ENCODE peak calls at places on chromosomes 2 and 18, in ten cellular contexts. Y, J, N, M, L, D, U, B, P and T are unnamed samples.

GRCh38 chr2:100036793-100037192 is 105.6 kb downstream of the AFF3 start:
- DNase-seq in Y (no peak), J (no peak), N (no peak), M (no peak), L (no peak), D (no peak), U (no peak), B (no peak), P (peak), T (no peak)

GRCh38 chr2:240355001-240355891 is 80.2 kb upstream of the GPC1 start:
- DNase-seq in Y (no peak), J (peak), N (no peak), M (no peak), L (no peak), D (no peak), U (no peak), B (peak), P (no peak), T (no peak)

GRCh38 chr2:74333175-74333574 is 10.0 kb downstream of the SLC4A5 start:
- DNase-seq in Y (peak), J (peak), N (peak), M (peak), L (peak), D (peak), U (peak), B (peak), P (peak), T (no peak)

GRCh38 chr2:145380436-145381017 is 860.6 kb upstream of the ZEB2 start:
- DNase-seq in Y (peak), J (peak), N (peak), M (no peak), L (peak), D (no peak), U (no peak), B (peak), P (no peak), T (no peak)

GRCh38 chr18:48839819-48840490 is 110.8 kb downstream of the SMAD7 start:
- DNase-seq in Y (no peak), J (no peak), N (no peak), M (no peak), L (no peak), D (no peak), U (no peak), B (no peak), P (no peak), T (no peak)

GRCh38 chr2:128638741-128639477 is 320.2 kb upstream of the HS6ST1 start:
- DNase-seq in Y (no peak), J (no peak), N (no peak), M (peak), L (peak), D (no peak), U (peak), B (peak), P (peak), T (peak)

GRCh38 chr2:42046819-42047487 is 868 bp upstream of the PKDCC start:
- DNase-seq in Y (no peak), J (peak), N (no peak), M (no peak), L (no peak), D (no peak), U (peak), B (peak), P (no peak), T (peak)

GRCh38 chr18:11849845-11850747 is 1.1 kb upstream of the CHMP1B start:
- DNase-seq in Y (peak), J (peak), N (peak), M (peak), L (peak), D (peak), U (no peak), B (peak), P (no peak), T (peak)

GRCh38 chr2:238573065-238573778 is 146.5 kb downstream of the ASB1 start:
- DNase-seq in Y (no peak), J (no peak), N (peak), M (no peak), L (no peak), D (peak), U (peak), B (no peak), P (no peak), T (no peak)

GRCh38 chr2:233353101-233353768 is 1.1 kb upstream of the DGKD start:
- DNase-seq in Y (no peak), J (no peak), N (no peak), M (peak), L (no peak), D (no peak), U (no peak), B (no peak), P (no peak), T (no peak)

GRCh38 chr2:230601510-230601909 is 111.1 kb upstream of the CAB39 start:
- DNase-seq in Y (no peak), J (no peak), N (no peak), M (no peak), L (no peak), D (peak), U (no peak), B (no peak), P (no peak), T (no peak)

GRCh38 chr2:231708773-231709635 is 679 bp downstream of the PTMA start:
- DNase-seq in Y (no peak), J (peak), N (peak), M (peak), L (peak), D (peak), U (peak), B (peak), P (no peak), T (peak)

GRCh38 chr2:10161961-10162441 is 39.5 kb downstream of the RRM2 start:
- DNase-seq in Y (no peak), J (peak), N (no peak), M (no peak), L (no peak), D (no peak), U (no peak), B (peak), P (no peak), T (no peak)

GRCh38 chr2:9406529-9407362 is 16.6 kb downstream of the ITGB1BP1 start:
- DNase-seq in Y (no peak), J (no peak), N (no peak), M (no peak), L (no peak), D (no peak), U (no peak), B (no peak), P (no peak), T (no peak)

GRCh38 chr18:2083691-2084090 is 487.6 kb downstream of the METTL4 start:
- DNase-seq in Y (no peak), J (no peak), N (peak), M (no peak), L (no peak), D (peak), U (peak), B (no peak), P (no peak), T (no peak)

DNA sequence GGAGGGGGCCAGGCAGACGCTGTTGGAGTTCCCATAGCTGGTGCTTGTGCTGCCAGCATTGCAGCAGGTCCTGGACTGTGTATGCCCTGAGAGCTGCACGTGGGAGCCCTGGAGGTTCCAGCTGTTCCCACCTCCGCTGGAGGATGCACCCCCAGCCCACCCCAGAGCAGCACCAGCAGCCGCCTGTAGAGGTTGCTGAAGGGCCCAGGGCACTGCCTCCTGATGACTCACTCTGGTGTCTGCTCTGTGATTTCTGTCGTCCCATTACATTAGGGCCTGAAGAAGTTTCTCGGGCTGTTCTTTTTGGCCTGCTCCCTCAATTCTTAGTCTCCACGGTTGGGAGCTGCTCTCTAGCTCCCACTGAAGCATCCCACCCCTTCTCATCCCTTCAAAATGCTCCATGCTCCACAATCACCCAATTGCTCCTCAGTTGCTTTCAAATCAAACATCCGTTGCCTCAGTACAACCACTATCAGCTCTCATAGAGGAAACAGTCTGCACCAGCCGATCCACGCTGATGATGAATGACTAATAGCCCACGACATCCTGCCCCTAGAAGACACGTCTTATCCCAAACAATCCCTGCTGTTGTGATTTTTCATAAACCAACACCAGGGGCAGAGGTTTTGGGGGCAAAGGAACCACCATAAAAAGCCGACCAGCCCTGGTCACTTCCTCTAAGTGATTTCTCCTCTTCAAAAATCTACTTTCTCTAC is 65.2 kb upstream of the RNF152 start:
- DNase-seq in Y (no peak), J (peak), N (no peak), M (no peak), L (no peak), D (no peak), U (no peak), B (peak), P (peak), T (no peak)
- TF ChIP-seq CTCF in Y (peak), J (peak), N (no peak), M (no peak), L (no peak), D (no peak), U (no peak), B (peak), P (no peak), T (no peak)

DNA sequence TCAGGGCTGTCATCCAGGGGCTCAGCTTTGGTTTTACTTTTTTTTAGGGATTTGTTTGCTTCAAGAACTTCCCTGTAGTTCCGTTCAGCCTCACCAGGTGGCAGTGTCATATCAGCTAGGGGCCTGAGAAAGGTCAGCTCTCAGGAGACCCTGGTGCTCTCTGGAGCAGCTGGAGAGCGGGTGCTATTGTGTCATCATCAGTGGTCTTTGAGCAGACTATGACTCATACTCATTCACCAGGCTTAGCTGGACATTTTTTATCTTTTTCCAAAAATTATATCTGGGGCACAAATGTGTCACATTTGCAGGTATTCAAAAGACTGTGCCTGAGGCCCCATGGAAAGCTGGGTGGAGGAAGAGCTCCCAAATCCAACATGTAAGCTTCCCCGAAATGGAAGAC is 24.4 kb downstream of the ZNF892 start:
- DNase-seq in Y (peak), J (peak), N (peak), M (peak), L (peak), D (peak), U (peak), B (peak), P (no peak), T (peak)
- TF ChIP-seq CTCF in Y (peak), J (peak), N (peak), M (peak), L (peak), D (peak), U (peak), B (peak), P (no peak), T (peak)

DNA sequence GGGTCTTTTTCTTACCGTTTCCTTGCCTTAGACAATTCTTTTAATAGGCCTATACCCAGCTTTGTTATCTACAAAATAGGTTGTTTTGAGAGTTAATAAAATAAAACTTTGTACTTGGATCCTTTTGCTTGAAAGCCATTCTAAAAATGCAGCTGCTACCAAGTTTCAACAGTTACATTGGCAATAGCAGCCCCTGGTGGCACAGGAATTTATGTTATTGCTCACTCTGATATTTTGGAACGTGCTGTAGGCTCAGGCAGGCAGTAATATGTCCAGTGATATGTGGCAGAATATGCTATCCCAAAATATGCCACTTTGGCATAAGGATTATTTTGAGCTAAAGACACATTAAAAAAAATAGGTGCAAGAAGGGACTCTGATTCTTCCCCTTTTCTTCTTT is 6.7 kb upstream of the COMMD1 start:
- DNase-seq in Y (no peak), J (peak), N (peak), M (no peak), L (peak), D (peak), U (no peak), B (no peak), P (peak), T (no peak)
- TF ChIP-seq CTCF in Y (peak), J (peak), N (no peak), M (no peak), L (peak), D (peak), U (no peak), B (peak), P (no peak), T (no peak)

DNA sequence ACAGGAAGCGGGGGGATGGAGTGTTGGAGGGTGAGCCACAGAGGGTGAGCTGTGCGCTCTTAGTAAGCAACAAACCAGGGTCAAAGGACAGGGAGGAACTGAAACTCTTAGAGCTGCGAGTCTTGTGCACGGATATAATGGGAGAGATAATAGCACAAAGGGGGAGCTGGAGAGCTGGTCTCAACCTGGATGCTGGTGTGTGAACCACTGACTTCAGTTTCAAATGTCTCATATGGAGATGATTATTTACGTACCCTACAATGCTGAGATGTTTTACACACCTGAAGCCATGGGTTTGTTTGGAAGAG is 35.9 kb downstream of the PTGR3 start:
- DNase-seq in Y (no peak), J (peak), N (no peak), M (no peak), L (no peak), D (peak), U (no peak), B (no peak), P (peak), T (no peak)
- TF ChIP-seq CTCF in Y (no peak), J (no peak), N (no peak), M (no peak), L (no peak), D (peak), U (no peak), B (peak), P (no peak), T (no peak)